ENCODE peak calls at places on chromosome 15, in four cellular contexts. Y is RWPE2, I is tibial nerve, J is upper lobe of left lung. M is an unnamed sample.

GRCh38 chr15:70186152-70186551 is 88.4 kb upstream of the TLE3 start:
- DNase-seq in J (peak; percentile 59), I (no peak), Y (no peak), M (no peak)

GRCh38 chr15:93861413-93861812 is 369.9 kb upstream of the MCTP2 start:
- DNase-seq in I (no peak), Y (no peak), J (no peak), M (no peak)

GRCh38 chr15:25438601-25439455 is at the start of gene UBE3A:
- DNase-seq in I (peak; percentile 84), J (peak; percentile 98), Y (peak; percentile 94), M (peak; percentile 92)

GRCh38 chr15:74573987-74574386 is 33.0 kb downstream of the ARID3B start:
- DNase-seq in I (no peak), J (no peak), Y (no peak), M (no peak)

GRCh38 chr15:101326462-101327146 is 31.6 kb upstream of the SNRPA1 start:
- DNase-seq in Y (peak; percentile 66), I (no peak), J (no peak), M (no peak)

GRCh38 chr15:29731865-29732264 is 90.4 kb downstream of the TJP1 start:
- DNase-seq in J (no peak), Y (no peak), I (no peak), M (no peak)

GRCh38 chr15:55879181-55879580 is 114.2 kb downstream of the NEDD4 start:
- DNase-seq in J (no peak), I (no peak), Y (no peak), M (no peak)

GRCh38 chr15:25701716-25702465 is 161.2 kb downstream of the ATP10A start:
- DNase-seq in Y (peak; percentile 47), I (no peak), J (peak; percentile 25), M (no peak)

GRCh38 chr15:82832601-82833209 is 23.3 kb downstream of the WHAMM start:
- DNase-seq in Y (peak; percentile 88), I (peak; percentile 2), J (no peak), M (no peak)

GRCh38 chr15:49145651-49146609 is 9.5 kb downstream of the COPS2 start:
- DNase-seq in I (peak; percentile 71), J (no peak), Y (no peak), M (no peak)

GRCh38 chr15:60020736-60021135 is 16.6 kb downstream of the FOXB1 start:
- DNase-seq in J (no peak), Y (no peak), I (no peak), M (no peak)

GRCh38 chr15:83289160-83289559 is 4.7 kb upstream of the BNC1 start:
- DNase-seq in Y (no peak), J (no peak), I (no peak), M (no peak)

GRCh38 chr15:68792901-68793766 is 27.6 kb downstream of the ANP32A start:
- DNase-seq in J (no peak), Y (no peak), I (no peak), M (no peak)

GRCh38 chr15:43930079-43930478 is 103.3 kb downstream of the WDR76 start:
- DNase-seq in J (no peak), Y (no peak), I (no peak), M (no peak)

GRCh38 chr15:60397772-60398445 is at the start of gene ANXA2:
- DNase-seq in J (peak; percentile 97), I (peak; percentile 71), Y (peak; percentile 97), M (peak; percentile 91)

GRCh38 chr15:55942332-55942731 is 51.1 kb downstream of the NEDD4 start:
- DNase-seq in J (no peak), I (no peak), Y (no peak), M (no peak)

GRCh38 chr15:79608041-79608440 is 175.9 kb downstream of the MINAR1 start:
- DNase-seq in Y (no peak), J (no peak), I (no peak), M (no peak)

GRCh38 chr15:52680041-52680391 is 828 bp upstream of the ATOSA start:
- DNase-seq in Y (no peak), I (no peak), J (no peak), M (no peak)

GRCh38 chr15:52682200-52682599 is 3.0 kb upstream of the ATOSA start:
- DNase-seq in J (no peak), Y (no peak), I (no peak), M (no peak)

GRCh38 chr15:52681441-52681840 is 2.3 kb upstream of the ATOSA start:
- DNase-seq in I (no peak), J (no peak), Y (no peak), M (no peak)

GRCh38 chr15:52679232-52680040 is at the start of gene ATOSA:
- DNase-seq in Y (peak; percentile 96), I (peak; percentile 90), J (peak; percentile 96), M (peak; percentile 95)

DNA sequence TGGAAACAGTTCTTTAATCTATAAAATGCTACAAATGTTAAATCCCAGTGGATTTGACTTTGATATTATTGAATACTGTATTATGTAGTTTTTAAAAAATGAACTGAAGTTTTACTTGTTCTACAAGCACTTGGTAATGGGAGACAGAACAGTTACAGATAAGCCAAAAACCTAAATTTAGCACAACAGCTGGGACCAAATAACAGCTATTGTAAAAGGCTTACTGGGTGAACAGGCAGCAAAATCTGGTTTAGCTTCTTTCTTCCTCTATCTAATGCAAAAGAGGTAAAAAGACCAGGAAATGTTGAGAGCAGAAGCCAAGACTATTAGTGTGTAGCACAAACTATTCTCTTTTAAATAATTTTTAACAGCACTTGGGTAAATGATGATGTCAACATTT is 1.6 kb upstream of the ATOSA start:
- DNase-seq in I (no peak), Y (no peak), J (no peak), M (no peak)
- H3K27ac ChIP-seq in I (no peak overlapping the region), Y (no peak overlapping the region), J (no peak overlapping the region), M (no peak overlapping the region)

DNA sequence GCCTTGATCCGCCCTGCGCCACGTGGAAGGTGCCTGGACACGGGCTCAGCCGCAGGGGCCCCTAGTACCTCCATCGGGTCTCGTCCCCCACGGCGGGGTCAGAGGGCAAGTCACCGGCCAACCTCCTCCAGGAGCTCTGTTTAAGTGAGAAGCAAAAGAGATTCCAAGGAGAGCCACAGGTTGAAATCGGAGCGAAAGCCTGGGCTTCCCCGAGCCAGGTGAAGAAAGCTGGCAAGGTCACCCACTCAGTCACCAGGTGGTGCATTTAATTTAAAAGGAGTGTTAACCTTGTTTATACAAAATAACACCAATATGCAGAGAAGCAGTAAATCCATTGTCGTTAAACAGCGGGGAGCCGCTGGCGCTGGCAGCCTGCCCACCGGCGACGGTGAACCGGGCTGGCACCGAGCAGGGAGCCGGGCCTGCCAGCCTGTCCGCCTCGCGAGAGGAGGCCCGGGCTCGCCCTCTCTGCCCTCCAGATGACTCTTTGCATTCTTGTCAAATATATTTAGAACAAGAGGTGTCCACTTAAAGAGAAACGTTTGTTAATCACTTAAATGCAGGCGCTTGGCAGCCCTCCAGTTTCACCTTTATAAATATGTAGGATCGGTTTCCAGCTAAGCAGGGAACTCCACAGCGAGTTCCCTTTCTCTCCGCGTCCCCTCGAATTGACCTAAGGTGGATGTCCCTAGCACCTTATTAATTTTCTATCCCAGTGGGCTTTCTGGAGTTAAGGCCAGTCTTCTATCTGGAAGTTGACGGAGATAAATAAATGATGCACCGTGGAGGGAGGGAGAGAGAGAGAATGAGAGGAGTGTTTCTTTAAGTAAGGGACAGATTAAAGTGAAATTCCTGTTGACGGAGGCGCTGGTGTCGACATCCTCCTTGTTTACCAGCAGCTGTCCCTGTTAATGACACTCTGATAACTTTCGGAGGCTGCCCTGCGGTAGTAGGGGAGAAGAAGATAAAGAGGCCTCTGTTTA is 277.2 kb upstream of the NR2F2 start:
- DNase-seq in I (peak; percentile 16), Y (peak; percentile 68), J (peak; percentile 92), M (no peak)
- TF ChIP-seq CTCF in I (no peak), Y (no peak), J (no peak), M (no peak)

GRCh38 chr15:45777781-45778180 is 143.0 kb downstream of the SQOR start:
- DNase-seq in Y (no peak), J (no peak), I (no peak), M (no peak)
- H3K27ac ChIP-seq in Y (no peak overlapping the region), J (no peak overlapping the region), I (no peak overlapping the region), M (no peak overlapping the region)

GRCh38 chr15:80636675-80637074 is 58.4 kb upstream of the ABHD17C start:
- DNase-seq in I (no peak), J (no peak), Y (no peak), M (no peak)
- TF ChIP-seq CTCF in I (no peak), J (no peak), Y (no peak), M (no peak)

DNA sequence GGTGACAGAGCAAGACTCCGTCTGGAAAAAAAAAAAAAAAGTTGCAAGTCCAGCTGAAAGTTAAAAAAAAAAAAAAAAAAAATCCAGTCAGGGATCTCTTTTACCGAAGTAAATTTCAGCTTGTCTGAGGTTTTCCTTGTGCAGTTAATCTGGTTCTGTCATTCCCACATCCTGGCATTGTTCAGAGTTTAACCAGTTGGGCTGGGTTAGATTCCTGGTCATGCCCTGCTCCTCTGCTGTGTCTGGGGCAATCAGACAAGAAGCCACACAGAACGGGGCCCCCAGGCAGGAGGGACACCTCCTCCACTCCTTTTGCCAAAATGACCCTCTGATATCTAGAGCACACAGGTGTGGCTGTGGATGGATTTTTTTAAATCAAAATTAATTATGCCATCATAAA is 84.1 kb upstream of the KLHL25 start:
- DNase-seq in I (no peak), Y (no peak), J (no peak), M (no peak)
- H3K27ac ChIP-seq in I (no peak overlapping the region), Y (no peak overlapping the region), J (no peak overlapping the region), M (no peak overlapping the region)

GRCh38 chr15:31302029-31302657 is 24.5 kb upstream of the KLF13 start:
- DNase-seq in I (no peak), Y (no peak), J (peak; percentile 60), M (no peak)

GRCh38 chr15:31301687-31301990 is 25.0 kb upstream of the KLF13 start:
- DNase-seq in I (no peak), J (no peak), Y (no peak), M (no peak)

GRCh38 chr15:31300208-31300661 is 26.4 kb upstream of the KLF13 start:
- DNase-seq in I (no peak), Y (no peak), J (peak; percentile 52), M (no peak)

GRCh38 chr15:31299588-31300207 is 26.9 kb upstream of the KLF13 start:
- DNase-seq in Y (peak; percentile 25), I (no peak), J (peak; percentile 39), M (no peak)

GRCh38 chr15:31300981-31301686 is 25.5 kb upstream of the KLF13 start:
- DNase-seq in J (peak; percentile 60), I (no peak), Y (no peak), M (no peak)
- TF ChIP-seq CTCF in J (peak; percentile 11), I (no peak), Y (no peak), M (no peak)

GRCh38 chr15:58546635-58547627 is 115.1 kb downstream of the LIPC start:
- DNase-seq in Y (no peak), I (no peak), J (no peak), M (no peak)

GRCh38 chr15:58545307-58546065 is 113.7 kb downstream of the LIPC start:
- DNase-seq in J (no peak), I (no peak), Y (no peak), M (no peak)

GRCh38 chr15:58547628-58548307 is 116.0 kb downstream of the LIPC start:
- DNase-seq in Y (no peak), I (no peak), J (no peak), M (no peak)

GRCh38 chr15:58543664-58544335 is 112.0 kb downstream of the LIPC start:
- DNase-seq in Y (no peak), I (no peak), J (no peak), M (no peak)

DNA sequence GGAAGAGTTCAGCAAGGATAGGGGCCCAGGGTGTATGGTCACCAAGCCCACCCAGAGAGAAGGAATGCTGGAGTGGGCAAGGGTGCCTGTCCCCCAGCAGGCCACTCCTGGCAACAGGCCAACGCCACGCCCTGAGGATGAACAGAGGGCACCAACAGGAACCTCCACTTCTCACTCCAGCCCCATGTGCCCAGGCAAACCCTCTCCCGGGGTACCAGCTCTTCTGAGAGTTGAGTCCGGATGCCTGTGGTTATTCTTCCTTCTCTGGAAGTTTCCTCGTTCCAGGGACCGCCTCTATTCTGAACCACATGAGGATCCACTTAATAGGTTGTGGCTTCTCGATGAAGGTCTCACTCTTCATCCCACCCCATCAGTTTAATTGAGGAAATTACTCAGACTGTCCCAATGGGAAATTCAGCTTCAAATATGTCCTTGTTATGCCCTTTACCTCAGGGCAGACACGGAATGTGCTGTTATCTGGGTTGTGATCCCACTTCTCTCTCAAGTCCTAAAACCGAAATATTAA is 114.3 kb downstream of the LIPC start:
- DNase-seq in Y (no peak), I (no peak), J (peak; percentile 46), M (no peak)
- H3K27ac ChIP-seq in Y (no peak overlapping the region), I (no peak overlapping the region), J (no peak overlapping the region), M (no peak overlapping the region)